ENCODE peak calls at places on chromosomes 12 and 14, in seven cellular contexts. One of them, this sample, is unnamed.
A peak's percentile ranks its signal among the peaks of the same experiment; 100 is the strongest.

GRCh38 chr14:35332517-35333346 is 40.5 kb downstream of the PSMA6 start:
- DNase-seq in lung: no peak
- DNase-seq in SK-N-SH: peak; percentile 22
- DNase-seq in right atrium auricular region: no peak
- DNase-seq in fibroblast of lung: peak; percentile 42
- DNase-seq in HCT116: no peak
- DNase-seq in left ventricle myocardium inferior: no peak
- DNase-seq in this sample: no peak

GRCh38 chr12:127459166-127459565 is 807.8 kb upstream of the TMEM132C start:
- DNase-seq in SK-N-SH: no peak
- DNase-seq in fibroblast of lung: no peak
- DNase-seq in HCT116: no peak
- DNase-seq in lung: no peak
- DNase-seq in left ventricle myocardium inferior: no peak
- DNase-seq in right atrium auricular region: no peak
- DNase-seq in this sample: no peak

GRCh38 chr12:6329693-6330045 is 12.2 kb downstream of the TNFRSF1A start:
- DNase-seq in right atrium auricular region: no peak
- DNase-seq in fibroblast of lung: no peak
- DNase-seq in SK-N-SH: no peak
- DNase-seq in HCT116: no peak
- DNase-seq in left ventricle myocardium inferior: no peak
- DNase-seq in lung: no peak
- DNase-seq in this sample: no peak

GRCh38 chr12:30796508-30796780 is 41.7 kb upstream of the CAPRIN2 start:
- DNase-seq in HCT116: no peak
- DNase-seq in SK-N-SH: no peak
- DNase-seq in lung: no peak
- DNase-seq in left ventricle myocardium inferior: no peak
- DNase-seq in fibroblast of lung: peak; percentile 71
- DNase-seq in right atrium auricular region: no peak
- DNase-seq in this sample: peak; percentile 73

GRCh38 chr12:93773122-93773871 is 96.1 kb downstream of the CRADD start:
- DNase-seq in left ventricle myocardium inferior: no peak
- DNase-seq in lung: no peak
- DNase-seq in HCT116: no peak
- DNase-seq in right atrium auricular region: no peak
- DNase-seq in fibroblast of lung: peak; percentile 50
- DNase-seq in SK-N-SH: no peak
- DNase-seq in this sample: peak; percentile 76

GRCh38 chr12:5433081-5433839 is 1.4 kb downstream of the NTF3 start:
- DNase-seq in right atrium auricular region: no peak
- DNase-seq in SK-N-SH: no peak
- DNase-seq in HCT116: no peak
- DNase-seq in fibroblast of lung: no peak
- DNase-seq in left ventricle myocardium inferior: no peak
- DNase-seq in lung: no peak
- DNase-seq in this sample: no peak

GRCh38 chr12:52324068-52324444 is 2.9 kb upstream of the KRT83 start:
- DNase-seq in fibroblast of lung: no peak
- DNase-seq in right atrium auricular region: no peak
- DNase-seq in SK-N-SH: no peak
- DNase-seq in HCT116: no peak
- DNase-seq in left ventricle myocardium inferior: no peak
- DNase-seq in lung: no peak
- DNase-seq in this sample: no peak

GRCh38 chr14:68795602-68796417 is 2.9 kb upstream of the ZFP36L1 start:
- DNase-seq in left ventricle myocardium inferior: peak; percentile 87
- DNase-seq in lung: peak; percentile 80
- DNase-seq in SK-N-SH: peak; percentile 86
- DNase-seq in fibroblast of lung: peak; percentile 79
- DNase-seq in HCT116: no peak
- DNase-seq in right atrium auricular region: peak; percentile 81
- DNase-seq in this sample: peak; percentile 79

GRCh38 chr12:11959117-11959823 is 111.5 kb upstream of the BCL2L14 start:
- DNase-seq in lung: no peak
- DNase-seq in HCT116: no peak
- DNase-seq in left ventricle myocardium inferior: no peak
- DNase-seq in SK-N-SH: no peak
- DNase-seq in right atrium auricular region: no peak
- DNase-seq in fibroblast of lung: no peak
- DNase-seq in this sample: no peak

GRCh38 chr12:88944403-88944802 is 364.1 kb upstream of the KITLG start:
- DNase-seq in left ventricle myocardium inferior: no peak
- DNase-seq in SK-N-SH: no peak
- DNase-seq in lung: no peak
- DNase-seq in fibroblast of lung: peak; percentile 28
- DNase-seq in HCT116: peak; percentile 71
- DNase-seq in right atrium auricular region: no peak
- DNase-seq in this sample: peak; percentile 53

GRCh38 chr12:20460956-20461355 is 92.6 kb downstream of the PDE3A start:
- DNase-seq in HCT116: no peak
- DNase-seq in fibroblast of lung: no peak
- DNase-seq in left ventricle myocardium inferior: no peak
- DNase-seq in SK-N-SH: peak; percentile 9
- DNase-seq in right atrium auricular region: no peak
- DNase-seq in lung: no peak
- DNase-seq in this sample: no peak

GRCh38 chr12:20459920-20460319 is 91.6 kb downstream of the PDE3A start:
- DNase-seq in SK-N-SH: no peak
- DNase-seq in left ventricle myocardium inferior: no peak
- DNase-seq in lung: no peak
- DNase-seq in fibroblast of lung: no peak
- DNase-seq in HCT116: no peak
- DNase-seq in right atrium auricular region: no peak
- DNase-seq in this sample: no peak

DNA sequence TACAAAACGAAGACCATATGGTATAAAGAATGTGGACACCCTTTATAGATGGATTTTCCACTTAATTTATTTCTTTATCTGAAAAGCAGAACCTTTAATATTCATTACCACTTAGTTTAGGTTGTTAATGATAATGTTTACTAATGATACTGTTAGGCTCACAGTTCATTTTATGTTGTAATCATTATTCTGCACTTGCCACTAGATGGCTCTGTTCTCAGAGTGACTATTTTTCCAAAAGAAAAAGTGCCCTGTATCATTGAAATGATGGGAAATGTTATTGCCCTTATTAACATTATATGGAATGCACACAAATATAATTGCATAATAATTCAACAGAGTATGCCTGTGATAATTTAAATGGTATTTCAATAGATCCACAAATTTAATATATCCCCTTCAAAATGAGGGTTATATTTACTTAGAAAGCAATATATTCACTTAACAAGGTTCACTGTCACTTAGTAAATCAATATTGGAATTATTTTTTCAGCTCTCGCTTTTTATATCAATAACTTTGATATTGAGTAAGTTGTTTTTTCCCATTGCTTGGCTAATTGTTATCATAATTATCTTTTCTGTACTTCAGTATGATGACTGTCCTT is 95.7 kb downstream of the PDE3A start:
- DNase-seq in left ventricle myocardium inferior: no peak
- DNase-seq in SK-N-SH: peak; percentile 10
- DNase-seq in fibroblast of lung: peak; percentile 47
- DNase-seq in lung: no peak
- DNase-seq in right atrium auricular region: no peak
- DNase-seq in HCT116: no peak
- DNase-seq in this sample: no peak
- TF ChIP-seq CTCF in left ventricle myocardium inferior: peak; percentile 70
- TF ChIP-seq CTCF in SK-N-SH: peak; percentile 86
- TF ChIP-seq CTCF in fibroblast of lung: peak; percentile 56
- TF ChIP-seq CTCF in lung: peak; percentile 27
- TF ChIP-seq CTCF in right atrium auricular region: peak; percentile 71
- TF ChIP-seq CTCF in HCT116: peak; percentile 76
- TF ChIP-seq CTCF in this sample: peak; percentile 61

DNA sequence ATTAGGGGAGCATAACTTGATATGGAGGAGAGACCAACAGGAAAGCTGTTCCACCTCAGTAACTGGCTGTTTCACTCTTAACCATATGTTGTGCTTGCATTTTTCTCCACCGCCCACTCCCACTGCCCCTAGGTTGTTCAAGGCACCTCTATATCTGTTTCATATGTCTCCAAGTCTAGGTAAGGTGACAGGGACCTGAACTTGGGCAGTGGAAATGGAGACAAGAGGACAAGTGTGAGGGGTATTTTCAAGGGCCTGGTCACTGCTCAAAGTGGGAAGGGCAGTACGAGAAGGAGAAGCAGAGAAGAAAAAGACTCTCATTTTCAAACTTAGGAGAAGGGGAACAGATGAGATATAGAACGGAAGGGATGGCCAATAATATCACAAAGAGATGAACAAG is 3.1 kb downstream of the SLC38A1 start:
- DNase-seq in lung: no peak
- DNase-seq in HCT116: no peak
- DNase-seq in fibroblast of lung: no peak
- DNase-seq in right atrium auricular region: no peak
- DNase-seq in left ventricle myocardium inferior: no peak
- DNase-seq in SK-N-SH: no peak
- DNase-seq in this sample: no peak
- H3K4me3 ChIP-seq in lung: no peak overlapping the region
- H3K4me3 ChIP-seq in HCT116: no peak overlapping the region
- H3K4me3 ChIP-seq in fibroblast of lung: no peak overlapping the region
- H3K4me3 ChIP-seq in right atrium auricular region: peak overlapping the region; percentile 9
- H3K4me3 ChIP-seq in left ventricle myocardium inferior: peak overlapping the region; percentile 77
- H3K4me3 ChIP-seq in SK-N-SH: peak overlapping the region; percentile 63
- H3K4me3 ChIP-seq in this sample: peak overlapping the region; percentile 72

DNA sequence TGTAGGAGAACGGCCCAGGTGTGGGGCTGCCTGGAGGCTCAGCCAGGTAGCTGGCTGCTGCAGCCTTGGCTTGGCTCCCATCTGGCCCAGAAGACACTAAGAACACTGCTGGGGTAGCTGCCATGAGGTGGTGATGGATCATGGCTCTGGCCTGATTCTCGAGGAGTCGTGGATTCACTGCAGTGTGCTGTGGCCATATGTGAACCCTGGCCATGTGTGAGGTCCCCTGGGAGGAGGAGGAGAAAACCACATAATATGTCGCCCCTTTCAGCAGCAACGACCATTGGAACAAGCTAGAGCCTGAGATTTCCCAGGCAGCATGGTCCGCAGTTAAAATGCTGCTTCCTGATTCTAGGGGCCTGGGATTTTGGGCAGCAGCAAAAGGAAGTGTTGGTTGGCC is 4.0 kb upstream of the PRMT8 start:
- DNase-seq in lung: no peak
- DNase-seq in right atrium auricular region: no peak
- DNase-seq in HCT116: no peak
- DNase-seq in SK-N-SH: no peak
- DNase-seq in fibroblast of lung: no peak
- DNase-seq in left ventricle myocardium inferior: no peak
- DNase-seq in this sample: no peak
- H3K27me3 ChIP-seq in lung: peaks cover 17% of the 10 kb centered on the region
- H3K27me3 ChIP-seq in right atrium auricular region: no peaks in the 10 kb centered on the region
- H3K27me3 ChIP-seq in HCT116: peaks cover 52% of the 10 kb centered on the region
- H3K27me3 ChIP-seq in SK-N-SH: peaks cover 29% of the 10 kb centered on the region
- H3K27me3 ChIP-seq in fibroblast of lung: peaks cover 7% of the 10 kb centered on the region
- H3K27me3 ChIP-seq in left ventricle myocardium inferior: peaks cover 80% of the 10 kb centered on the region
- H3K27me3 ChIP-seq in this sample: peaks cover 74% of the 10 kb centered on the region

DNA sequence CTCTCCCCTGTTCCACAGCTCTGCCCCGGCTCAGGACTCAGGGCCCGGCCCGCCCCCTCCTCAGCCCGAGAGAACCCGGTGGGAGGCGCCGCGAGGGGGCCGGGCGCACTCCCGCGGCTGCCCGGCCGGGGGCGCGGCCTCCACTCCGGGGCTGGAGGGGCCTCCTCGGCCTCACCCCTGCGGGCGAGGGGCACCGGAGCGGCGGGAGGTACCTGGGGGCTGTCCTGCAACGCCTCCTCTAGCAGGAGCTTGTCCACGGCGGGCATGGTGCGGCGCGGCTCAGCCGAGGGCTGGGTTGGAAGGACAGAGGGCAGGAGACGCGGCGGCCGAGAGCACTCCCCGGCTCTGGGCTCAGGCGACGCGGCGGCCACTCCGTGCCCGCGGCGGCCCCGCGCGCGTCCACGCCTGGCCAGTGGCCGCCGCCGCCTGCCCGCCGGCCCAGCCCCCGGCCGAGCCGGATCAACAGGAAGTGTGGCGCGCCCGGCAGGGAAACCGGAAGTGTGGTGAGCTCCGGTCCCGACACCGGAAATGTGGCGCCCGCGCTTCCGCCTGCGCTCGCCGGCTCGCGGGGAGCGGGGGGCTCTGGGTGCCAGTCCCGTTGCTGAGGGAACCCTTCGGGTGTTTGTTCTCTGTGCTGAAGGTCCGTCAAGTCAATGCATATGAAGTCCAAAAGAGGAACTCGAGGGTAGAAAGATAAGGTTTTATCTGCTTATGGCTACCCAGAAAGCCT is at the start of gene APPL2:
- DNase-seq in SK-N-SH: peak; percentile 97
- DNase-seq in fibroblast of lung: peak; percentile 89
- DNase-seq in lung: peak; percentile 90
- DNase-seq in right atrium auricular region: peak; percentile 89
- DNase-seq in HCT116: peak; percentile 63
- DNase-seq in left ventricle myocardium inferior: peak; percentile 92
- DNase-seq in this sample: peak; percentile 94
- TF ChIP-seq CTCF in SK-N-SH: peak; percentile 50
- TF ChIP-seq CTCF in fibroblast of lung: no peak
- TF ChIP-seq CTCF in lung: no peak
- TF ChIP-seq CTCF in right atrium auricular region: peak; percentile 53
- TF ChIP-seq CTCF in HCT116: no peak
- TF ChIP-seq CTCF in left ventricle myocardium inferior: peak; percentile 60
- TF ChIP-seq CTCF in this sample: peak; percentile 23

GRCh38 chr12:72276212-72276865 is 4.2 kb downstream of the TRHDE start:
- DNase-seq in fibroblast of lung: peak; percentile 64
- DNase-seq in SK-N-SH: no peak
- DNase-seq in left ventricle myocardium inferior: no peak
- DNase-seq in right atrium auricular region: no peak
- DNase-seq in lung: no peak
- DNase-seq in HCT116: no peak
- DNase-seq in this sample: no peak

GRCh38 chr12:72278894-72279293 is 6.7 kb downstream of the TRHDE start:
- DNase-seq in HCT116: no peak
- DNase-seq in right atrium auricular region: no peak
- DNase-seq in left ventricle myocardium inferior: no peak
- DNase-seq in SK-N-SH: no peak
- DNase-seq in fibroblast of lung: no peak
- DNase-seq in lung: no peak
- DNase-seq in this sample: no peak

GRCh38 chr12:72274926-72275325 is 2.8 kb downstream of the TRHDE start:
- DNase-seq in fibroblast of lung: peak; percentile 95
- DNase-seq in SK-N-SH: no peak
- DNase-seq in HCT116: no peak
- DNase-seq in lung: no peak
- DNase-seq in left ventricle myocardium inferior: no peak
- DNase-seq in right atrium auricular region: no peak
- DNase-seq in this sample: no peak

GRCh38 chr12:72275551-72275950 is 3.4 kb downstream of the TRHDE start:
- DNase-seq in HCT116: no peak
- DNase-seq in left ventricle myocardium inferior: no peak
- DNase-seq in SK-N-SH: no peak
- DNase-seq in lung: no peak
- DNase-seq in right atrium auricular region: no peak
- DNase-seq in fibroblast of lung: peak; percentile 58
- DNase-seq in this sample: no peak

DNA sequence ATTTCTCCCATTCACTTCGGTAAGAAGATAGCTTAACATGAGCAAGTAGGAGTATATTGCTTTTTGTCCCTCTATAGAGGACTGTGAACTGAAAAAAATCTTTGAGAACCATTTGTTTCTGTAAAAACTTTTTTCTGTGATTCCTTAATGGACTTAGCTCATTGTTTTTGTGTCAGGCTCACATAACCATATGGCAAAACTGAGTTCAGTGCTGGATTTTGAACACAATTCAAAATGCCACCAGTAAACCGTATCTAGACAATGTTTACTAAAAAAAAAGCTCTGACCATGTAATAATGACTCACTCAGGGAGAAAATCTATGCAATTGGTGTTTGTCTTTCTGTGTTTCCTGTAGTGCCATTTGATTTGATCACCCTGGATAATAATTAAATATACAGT is 5.2 kb downstream of the TRHDE start:
- DNase-seq in fibroblast of lung: peak; percentile 87
- DNase-seq in HCT116: no peak
- DNase-seq in SK-N-SH: no peak
- DNase-seq in lung: no peak
- DNase-seq in right atrium auricular region: no peak
- DNase-seq in left ventricle myocardium inferior: no peak
- DNase-seq in this sample: no peak
- H3K4me3 ChIP-seq in fibroblast of lung: no peak overlapping the region
- H3K4me3 ChIP-seq in HCT116: no peak overlapping the region
- H3K4me3 ChIP-seq in SK-N-SH: no peak overlapping the region
- H3K4me3 ChIP-seq in lung: no peak overlapping the region
- H3K4me3 ChIP-seq in right atrium auricular region: no peak overlapping the region
- H3K4me3 ChIP-seq in left ventricle myocardium inferior: no peak overlapping the region
- H3K4me3 ChIP-seq in this sample: no peak overlapping the region